ENCODE peak calls at places on chromosomes 3 and 15, in seven cellular contexts. I is fibroblast of lung; X is stimulated activated CD8-positive, alpha-beta memory T cell treated with anti-CD3 and anti-CD28 coated beads, Interleukin-12 subunit alpha, Interleukin-12 subunit beta, amount 100 ng/mL, for 1 hour; C is testis; Z is stimulated activated naive CD4-positive, alpha-beta T cell treated with Interleukin-2 at 50 U/mL for 16 hours; W is heart right ventricle; T is brain microvascular endothelial cell. H is an unnamed sample.

GRCh38 chr3:44241706-44242105 is at the start of gene TOPAZ1:
- DNase-seq in I (no peak), X (no peak), Z (no peak), T (no peak), C (peak), W (no peak), H (no peak)

GRCh38 chr15:38894260-38894948 is 329.8 kb upstream of the RASGRP1 start:
- DNase-seq in W (no peak), Z (no peak), C (no peak), X (no peak), I (peak), T (peak), H (no peak)

GRCh38 chr15:82051664-82052063 is 5.8 kb upstream of the MEX3B start:
- DNase-seq in I (peak), Z (no peak), X (no peak), W (peak), T (peak), C (peak), H (peak)

GRCh38 chr15:51731549-51732267 is 5.7 kb downstream of the LYSMD2 start:
- DNase-seq in X (no peak), T (peak), Z (peak), W (no peak), I (peak), C (no peak), H (no peak)

GRCh38 chr3:133830071-133830470 is 24.5 kb downstream of the SRPRB start:
- DNase-seq in X (no peak), T (no peak), I (no peak), C (no peak), W (no peak), Z (no peak), H (no peak)

GRCh38 chr15:72532991-72533601 is 59.0 kb downstream of the ARIH1 start:
- DNase-seq in W (no peak), Z (no peak), X (no peak), I (no peak), T (no peak), C (no peak), H (no peak)

GRCh38 chr3:141360888-141361598 is 7.3 kb upstream of the ZBTB38 start:
- DNase-seq in T (peak), I (peak), W (no peak), Z (no peak), C (no peak), X (no peak), H (no peak)

GRCh38 chr15:84594617-84595290 is 6.1 kb upstream of the ZSCAN2 start:
- DNase-seq in W (no peak), I (no peak), X (no peak), T (no peak), Z (no peak), C (no peak), H (no peak)

GRCh38 chr3:66828303-66828702 is 169.8 kb upstream of the KBTBD8 start:
- DNase-seq in T (no peak), C (no peak), W (no peak), X (no peak), I (no peak), Z (no peak), H (no peak)

GRCh38 chr3:132605374-132605792 is 8.3 kb downstream of the ACKR4 start:
- DNase-seq in X (no peak), I (peak), C (no peak), W (no peak), T (peak), Z (no peak), H (no peak)

GRCh38 chr3:11770477-11771381 is 76.0 kb downstream of the TAMM41 start:
- DNase-seq in I (peak), W (no peak), X (peak), Z (peak), C (peak), T (peak), H (peak)

GRCh38 chr15:81027200-81027599 is 26.5 kb downstream of the TLNRD1 start:
- DNase-seq in I (peak), X (no peak), C (no peak), T (no peak), Z (no peak), W (no peak), H (no peak)

GRCh38 chr3:129312021-129312639 is 33.5 kb downstream of the HMCES start:
- DNase-seq in C (no peak), T (no peak), Z (no peak), X (no peak), W (no peak), I (no peak), H (no peak)

GRCh38 chr3:37918627-37919026 is 56.9 kb downstream of the CTDSPL start:
- DNase-seq in T (no peak), X (no peak), W (no peak), Z (no peak), C (no peak), I (no peak), H (no peak)

GRCh38 chr3:145807990-145808389 is 353.0 kb downstream of the PLOD2 start:
- DNase-seq in W (no peak), X (no peak), T (peak), Z (no peak), C (no peak), I (peak), H (no peak)

GRCh38 chr3:55329849-55330248 is 157.3 kb downstream of the WNT5A start:
- DNase-seq in X (no peak), I (peak), Z (no peak), C (no peak), T (peak), W (no peak), H (no peak)

GRCh38 chr3:474828-475227 is 278.3 kb downstream of the CHL1 start:
- DNase-seq in X (no peak), Z (no peak), I (no peak), W (no peak), T (no peak), C (no peak), H (no peak)

GRCh38 chr3:123732447-123732846 is 147.6 kb upstream of the HACD2 start:
- DNase-seq in Z (no peak), W (no peak), C (no peak), I (peak), T (peak), X (no peak), H (no peak)

GRCh38 chr3:181698263-181698944 is 13.3 kb upstream of the SOX2 start:
- DNase-seq in T (no peak), Z (no peak), W (no peak), X (no peak), C (no peak), I (no peak), H (no peak)

GRCh38 chr3:155890671-155891190 is 20.3 kb downstream of the GMPS start:
- DNase-seq in Z (no peak), X (no peak), T (no peak), I (peak), W (no peak), C (no peak), H (no peak)

GRCh38 chr3:13715167-13715954 is 164.5 kb downstream of the WNT7A start:
- DNase-seq in T (no peak), W (no peak), X (no peak), I (no peak), Z (no peak), C (peak), H (no peak)

GRCh38 chr3:56980798-56981390 is 79.6 kb upstream of the SPATA12 start:
- DNase-seq in T (peak), Z (peak), W (no peak), X (peak), I (peak), C (no peak), H (no peak)

GRCh38 chr3:30793755-30794154 is 100.7 kb downstream of the GADL1 start:
- DNase-seq in T (no peak), C (no peak), W (no peak), X (no peak), Z (no peak), I (no peak), H (no peak)

GRCh38 chr3:50600141-50600753 is 11.3 kb downstream of the CISH start:
- DNase-seq in W (peak), X (no peak), T (no peak), Z (no peak), I (no peak), C (no peak), H (no peak)

GRCh38 chr3:52174896-52175295 is 20.7 kb upstream of the POC1A start:
- DNase-seq in I (no peak), C (no peak), X (no peak), W (no peak), T (no peak), Z (no peak), H (no peak)

GRCh38 chr3:184757010-184757651 is 45.3 kb upstream of the MAGEF1 start:
- DNase-seq in I (peak), Z (no peak), W (peak), C (peak), T (peak), X (no peak), H (peak)

GRCh38 chr3:10777627-10778026 is 38.4 kb upstream of the SLC6A11 start:
- DNase-seq in W (no peak), Z (no peak), X (no peak), I (no peak), C (no peak), T (no peak), H (no peak)

H was measured in anterior cingulate cortex.